ENCODE peak calls at places on chromosomes 4 and X, in five cellular contexts. N, Y, A, I and P are unnamed samples.
A peak's percentile ranks its signal among the peaks of the same experiment; 100 is the strongest.

GRCh38 chr4:98778206-98778605 is 119.8 kb upstream of the TSPAN5 start:
- DNase-seq in A (no peak), I (no peak), N (peak; percentile 26), Y (no peak), P (no peak)

GRCh38 chr4:171202908-171203307 is 610.3 kb upstream of the GALNTL6 start:
- DNase-seq in N (no peak), Y (no peak), I (no peak), A (no peak), P (no peak)

GRCh38 chr4:1416948-1417260 is 10.7 kb upstream of the NKX1-1 start:
- DNase-seq in Y (no peak), N (no peak), I (no peak), A (no peak), P (no peak)

GRCh38 chrX:53795583-53795982 is 109.1 kb upstream of the HUWE1 start:
- DNase-seq in Y (no peak), N (no peak), I (no peak), A (no peak), P (no peak)

GRCh38 chrX:69493193-69493592 is 10.9 kb upstream of the NALF2 start:
- DNase-seq in N (no peak), Y (peak; percentile 35), I (no peak), A (no peak), P (peak; percentile 72)

GRCh38 chr4:12644261-12644660 is 839.9 kb downstream of the RAB28 start:
- DNase-seq in Y (no peak), A (no peak), N (no peak), I (no peak), P (no peak)

GRCh38 chr4:38868055-38868965 is 704 bp downstream of the FAM114A1 start:
- DNase-seq in Y (no peak), A (no peak), N (no peak), I (no peak), P (no peak)

GRCh38 chr4:54423066-54423465 is 194.0 kb downstream of the PDGFRA start:
- DNase-seq in A (no peak), I (no peak), Y (no peak), N (peak; percentile 17), P (no peak)

GRCh38 chr4:24850669-24851068 is 55.3 kb downstream of the SOD3 start:
- DNase-seq in Y (no peak), A (no peak), N (peak; percentile 71), I (no peak), P (no peak)

GRCh38 chr4:6393544-6394475 is 78.6 kb downstream of the PPP2R2C start:
- DNase-seq in N (no peak), A (no peak), I (no peak), Y (no peak), P (no peak)

GRCh38 chrX:15158736-15159406 is 111.0 kb downstream of the ASB9 start:
- DNase-seq in I (no peak), N (no peak), A (no peak), Y (no peak), P (no peak)

GRCh38 chr4:103075435-103075893 is 1.1 kb downstream of the SLC9B2 start:
- DNase-seq in A (no peak), N (no peak), I (no peak), Y (peak; percentile 27), P (no peak)

GRCh38 chr4:142534994-142535393 is 311.1 kb downstream of the INPP4B start:
- DNase-seq in Y (no peak), I (no peak), A (no peak), N (no peak), P (no peak)

GRCh38 chr4:3690576-3691152 is 75.5 kb upstream of the ADRA2C start:
- DNase-seq in I (no peak), Y (no peak), A (no peak), N (no peak), P (no peak)

GRCh38 chrX:19682712-19683331 is 167.5 kb upstream of the MAP3K15 start:
- DNase-seq in Y (no peak), N (peak; percentile 82), A (peak; percentile 67), I (no peak), P (no peak)

GRCh38 chrX:46561931-46562721 is 11.4 kb upstream of the CHST7 start:
- DNase-seq in A (no peak), N (no peak), I (no peak), Y (no peak), P (no peak)

GRCh38 chr4:137082051-137082450 is 450.2 kb downstream of the PCDH18 start:
- DNase-seq in I (no peak), N (no peak), Y (no peak), A (no peak), P (no peak)

GRCh38 chr4:103207673-103208072 is 9.5 kb upstream of the CENPE start:
- DNase-seq in Y (no peak), N (no peak), I (no peak), A (no peak), P (no peak)

GRCh38 chr4:87240341-87240740 is 19.9 kb upstream of the KLHL8 start:
- DNase-seq in I (no peak), N (no peak), Y (no peak), A (no peak), P (no peak)

GRCh38 chr4:36206586-36206985 is 37.7 kb downstream of the ARAP2 start:
- DNase-seq in N (no peak), I (no peak), A (no peak), Y (no peak), P (no peak)

GRCh38 chrX:150085881-150086280 is 147.6 kb upstream of the EOLA2 start:
- DNase-seq in I (no peak), A (no peak), Y (no peak), N (no peak), P (no peak)

GRCh38 chrX:78307665-78308064 is 19.7 kb downstream of the CYSLTR1 start:
- DNase-seq in I (no peak), N (no peak), Y (no peak), A (no peak), P (no peak)

GRCh38 chr4:3411676-3412075 is 30.1 kb upstream of the HGFAC start:
- DNase-seq in Y (no peak), I (no peak), A (no peak), N (no peak), P (no peak)

GRCh38 chrX:7444967-7445366 is 297.0 kb upstream of the PUDP start:
- DNase-seq in N (no peak), A (no peak), Y (no peak), I (no peak), P (no peak)

GRCh38 chrX:99603076-99603814 is 806.8 kb downstream of the PCDH19 start:
- DNase-seq in Y (no peak), I (no peak), N (no peak), A (no peak), P (no peak)

GRCh38 chrX:39782276-39782675 is 315.5 kb downstream of the BCOR start:
- DNase-seq in N (no peak), Y (no peak), I (no peak), A (no peak), P (no peak)